ENCODE peak calls at places on chromosomes 7 and 10, in nine cellular contexts. H is PC-9; C is pulmonary artery endothelial cell; L is A549; K is activated CD8-positive, alpha-beta memory T cell treated with anti-CD3 and anti-CD28 coated beads for 48 hours; M is BJ; I is Caki2; Y is RWPE1; V is AG04449. D is an unnamed sample.

GRCh38 chr10:12081879-12082560 is 13.3 kb downstream of the DHTKD1 start:
- DNase-seq in I (peak; percentile 34), Y (peak; percentile 28), M (peak; percentile 6), K (no peak), H (no peak), L (no peak), V (no peak), C (no peak), D (no peak)

GRCh38 chr7:139737221-139738100 is 40.3 kb downstream of the HIPK2 start:
- DNase-seq in L (no peak), V (no peak), H (no peak), M (no peak), C (no peak), K (no peak), I (no peak), Y (no peak), D (peak; percentile 42)

GRCh38 chr10:30847199-30847598 is 184.5 kb downstream of the ZNF438 start:
- DNase-seq in C (no peak), H (no peak), M (no peak), Y (no peak), K (no peak), I (no peak), L (no peak), V (no peak), D (no peak)

GRCh38 chr10:31724296-31724695 is 204.3 kb downstream of the ARHGAP12 start:
- DNase-seq in L (no peak), I (no peak), Y (no peak), H (no peak), C (no peak), V (no peak), K (no peak), M (no peak), D (no peak)

GRCh38 chr10:16518822-16519221 is 2.9 kb downstream of the C1QL3 start:
- DNase-seq in Y (no peak), M (no peak), C (no peak), K (no peak), I (no peak), L (no peak), V (no peak), H (no peak), D (no peak)

GRCh38 chr10:62851449-62851848 is 35.3 kb upstream of the EGR2 start:
- DNase-seq in Y (no peak), V (no peak), H (no peak), M (no peak), C (no peak), K (no peak), L (no peak), I (no peak), D (peak; percentile 5)

GRCh38 chr10:112986791-112987190 is 36.7 kb downstream of the TCF7L2 start:
- DNase-seq in M (no peak), H (no peak), C (no peak), I (no peak), L (no peak), K (no peak), V (no peak), Y (no peak), D (no peak)

GRCh38 chr7:10239643-10240345 is 733.9 kb upstream of the PHF14 start:
- DNase-seq in H (no peak), V (no peak), L (no peak), Y (no peak), I (no peak), C (no peak), M (no peak), K (no peak), D (peak; percentile 4)

GRCh38 chr7:2757361-2757903 is 69.4 kb downstream of the AMZ1 start:
- DNase-seq in I (no peak), M (no peak), L (peak; percentile 17), V (no peak), K (no peak), C (no peak), H (peak; percentile 78), Y (peak; percentile 47), D (no peak)

GRCh38 chr10:31739759-31740158 is 188.9 kb downstream of the ARHGAP12 start:
- DNase-seq in M (peak; percentile 97), V (peak; percentile 88), K (no peak), L (no peak), C (no peak), Y (no peak), I (no peak), H (no peak), D (no peak)

GRCh38 chr7:63925626-63926460 is 72.8 kb upstream of the ZNF722 start:
- DNase-seq in K (peak; percentile 55), C (no peak), L (no peak), M (peak; percentile 4), H (peak; percentile 39), I (peak; percentile 94), Y (no peak), V (no peak), D (no peak)

GRCh38 chr7:43220250-43220649 is 107.8 kb downstream of the HECW1 start:
- DNase-seq in Y (no peak), L (no peak), K (no peak), M (peak; percentile 46), C (no peak), H (no peak), V (peak; percentile 31), I (peak; percentile 48), D (no peak)

GRCh38 chr7:155132431-155132830 is 62.3 kb downstream of the HTR5A start:
- DNase-seq in H (no peak), K (no peak), M (no peak), Y (no peak), V (no peak), I (no peak), C (no peak), L (no peak), D (no peak)

GRCh38 chr10:13775786-13776780 is 189.3 kb downstream of the PRPF18 start:
- DNase-seq in H (peak; percentile 54), C (no peak), K (no peak), Y (peak; percentile 79), M (no peak), I (peak; percentile 35), L (no peak), V (no peak), D (no peak)

GRCh38 chr7:101644879-101645278 is 15.8 kb upstream of the MYL10 start:
- DNase-seq in Y (no peak), M (no peak), V (no peak), H (no peak), C (no peak), I (no peak), K (no peak), L (no peak), D (no peak)

GRCh38 chr10:27197980-27198645 is 42.5 kb downstream of the ACBD5 start:
- DNase-seq in C (no peak), M (no peak), K (no peak), V (no peak), H (no peak), I (no peak), L (no peak), Y (no peak), D (no peak)

GRCh38 chr7:70171369-70171768 is 573.1 kb downstream of the AUTS2 start:
- DNase-seq in V (no peak), Y (no peak), C (no peak), K (no peak), H (no peak), M (no peak), L (no peak), I (no peak), D (no peak)

GRCh38 chr10:74596713-74597112 is 229.7 kb upstream of the KAT6B start:
- DNase-seq in V (no peak), H (no peak), I (no peak), M (no peak), C (no peak), Y (no peak), K (no peak), L (no peak), D (no peak)

GRCh38 chr7:83648464-83649241 is at the start of gene SEMA3E:
- DNase-seq in V (no peak), C (no peak), Y (no peak), H (peak; percentile 62), I (peak; percentile 64), L (peak; percentile 25), K (no peak), M (no peak), D (no peak)

GRCh38 chr7:50640779-50641178 is 75.6 kb upstream of the DDC start:
- DNase-seq in M (no peak), C (no peak), K (no peak), V (no peak), Y (no peak), H (no peak), I (no peak), L (no peak), D (no peak)

GRCh38 chr10:48306870-48307531 is 524 bp downstream of the MAPK8 start:
- DNase-seq in I (peak; percentile 71), K (peak; percentile 7), L (peak; percentile 43), Y (peak; percentile 64), H (no peak), V (no peak), M (no peak), C (no peak), D (peak; percentile 77)

GRCh38 chr10:317219-317868 is 182.1 kb downstream of the ZMYND11 start:
- DNase-seq in H (no peak), C (no peak), L (no peak), V (no peak), K (no peak), Y (no peak), I (no peak), M (no peak), D (no peak)

GRCh38 chr10:123800299-123800698 is 91.3 kb downstream of the CPXM2 start:
- DNase-seq in I (no peak), H (no peak), K (no peak), L (no peak), M (no peak), Y (no peak), V (no peak), C (peak; percentile 63), D (no peak)

GRCh38 chr7:135761751-135762488 is 13.3 kb upstream of the FAM180A start:
- DNase-seq in C (no peak), Y (no peak), H (no peak), K (no peak), V (no peak), I (no peak), L (no peak), M (no peak), D (no peak)

GRCh38 chr7:77244222-77244934 is 44.8 kb upstream of the FGL2 start:
- DNase-seq in K (no peak), H (no peak), Y (no peak), C (no peak), V (no peak), M (no peak), I (no peak), L (no peak), D (peak; percentile 21)

GRCh38 chr10:35911233-35911632 is 269.1 kb upstream of the FZD8 start:
- DNase-seq in Y (no peak), I (no peak), V (no peak), L (no peak), C (no peak), M (no peak), K (no peak), H (no peak), D (no peak)

GRCh38 chr10:121687094-121687850 is 89.0 kb upstream of the FGFR2 start:
- DNase-seq in Y (no peak), I (no peak), V (no peak), L (no peak), M (no peak), H (no peak), K (no peak), C (no peak), D (no peak)

GRCh38 chr10:109977382-109977806 is 30.4 kb upstream of the ADD3 start:
- DNase-seq in I (no peak), Y (no peak), L (no peak), V (no peak), C (no peak), M (no peak), K (no peak), H (no peak), D (no peak)

GRCh38 chr7:101882595-101883564 is 65.5 kb downstream of the CUX1 start:
- DNase-seq in V (peak; percentile 99), K (no peak), Y (peak; percentile 96), I (peak; percentile 97), C (peak; percentile 94), L (peak; percentile 96), H (peak; percentile 99), M (peak; percentile 99), D (peak; percentile 99)